ENCODE peak calls at places on chromosomes 5 and 9, in six cellular contexts. T, V, F, J, O and L are unnamed samples.

GRCh38 chr5:74954919-74955318 is 88.7 kb upstream of the FAM169A start:
- DNase-seq in T (peak; percentile 37), O (peak; percentile 54), F (no peak), J (no peak), V (no peak), L (no peak)

GRCh38 chr9:98860871-98861293 is 53.4 kb downstream of the GALNT12 start:
- DNase-seq in F (no peak), T (peak; percentile 77), J (peak; percentile 24), O (peak; percentile 93), V (peak; percentile 53), L (no peak)

GRCh38 chr9:134066923-134067851 is 639 bp downstream of the BRD3 start:
- DNase-seq in J (peak; percentile 44), V (peak; percentile 68), O (no peak), T (no peak), F (peak; percentile 65), L (peak; percentile 34)

GRCh38 chr5:119473241-119473640 is 20.9 kb downstream of the HSD17B4 start:
- DNase-seq in J (no peak), T (no peak), O (no peak), V (no peak), F (no peak), L (no peak)

GRCh38 chr5:112419050-112419595 is at the start of gene EPB41L4A:
- DNase-seq in O (no peak), F (peak; percentile 63), V (no peak), T (no peak), J (peak; percentile 76), L (peak; percentile 44)

GRCh38 chr5:91109634-91110033 is 273.5 kb downstream of the ARRDC3 start:
- DNase-seq in F (no peak), J (no peak), O (no peak), V (no peak), T (no peak), L (no peak)

GRCh38 chr9:124342402-124342945 is 72.8 kb downstream of the PSMB7 start:
- DNase-seq in J (no peak), F (no peak), O (no peak), T (no peak), V (no peak), L (no peak)

GRCh38 chr5:59221769-59222168 is 638.9 kb downstream of the RAB3C start:
- DNase-seq in O (no peak), F (no peak), J (no peak), T (no peak), V (no peak), L (no peak)

GRCh38 chr5:96714450-96714849 is 52.3 kb downstream of the CAST start:
- DNase-seq in V (no peak), F (no peak), O (no peak), T (no peak), J (no peak), L (no peak)

GRCh38 chr5:6714221-6715041 is 1.2 kb downstream of the TENT4A start:
- DNase-seq in J (peak; percentile 28), O (no peak), T (no peak), V (peak; percentile 60), F (peak; percentile 59), L (no peak)

GRCh38 chr9:129644902-129645301 is 3.0 kb upstream of the ASB6 start:
- DNase-seq in V (no peak), O (no peak), J (no peak), F (no peak), T (no peak), L (no peak)

GRCh38 chr5:61744690-61745619 is 412.9 kb downstream of the ZSWIM6 start:
- DNase-seq in F (no peak), V (no peak), J (no peak), O (no peak), T (no peak), L (no peak)

GRCh38 chr5:64534033-64534432 is 28.2 kb downstream of the RGS7BP start:
- DNase-seq in O (no peak), T (no peak), V (no peak), J (no peak), F (no peak), L (no peak)

GRCh38 chr5:76867827-76868693 is 18.2 kb downstream of the S100Z start:
- DNase-seq in F (peak; percentile 57), V (peak; percentile 91), J (peak; percentile 77), T (peak; percentile 47), O (peak; percentile 60), L (peak; percentile 71)

GRCh38 chr9:101387871-101388506 is 3.2 kb upstream of the BAAT start:
- DNase-seq in V (no peak), F (no peak), T (no peak), O (peak; percentile 41), J (no peak), L (no peak)

DNA sequence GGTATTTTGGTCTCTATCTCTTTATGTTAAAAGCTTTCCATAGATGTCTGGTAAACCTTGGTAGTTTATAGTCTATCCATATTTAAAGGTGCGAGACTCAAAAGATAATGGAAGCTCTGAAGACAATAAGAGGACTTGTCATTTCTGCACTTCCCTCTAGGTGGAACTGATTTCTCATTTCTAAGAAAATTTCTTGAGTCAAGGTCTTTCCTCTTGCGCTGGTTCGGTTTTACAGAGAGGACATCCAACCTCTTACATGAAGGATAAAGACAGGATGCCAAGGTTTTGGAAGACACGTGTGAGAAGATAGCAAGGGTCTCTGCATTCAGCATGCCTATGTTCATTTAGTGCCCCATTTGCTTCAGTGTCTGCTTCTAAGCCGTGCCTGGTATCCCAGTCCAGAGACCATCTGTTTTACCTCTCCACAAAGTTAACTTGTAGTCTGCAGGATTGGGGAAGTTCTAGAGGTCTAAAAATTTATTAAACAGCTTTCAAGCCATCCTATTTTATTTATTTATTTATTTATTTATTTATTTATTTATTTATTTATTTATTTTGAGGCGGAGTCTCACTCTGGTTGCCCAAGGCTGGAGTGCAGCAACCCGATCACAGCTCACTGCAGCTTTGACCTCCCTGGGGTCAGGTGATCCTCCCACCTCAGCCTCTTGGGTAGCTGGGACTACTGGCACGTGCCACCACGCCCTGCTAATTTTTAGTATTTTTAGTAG is 41.6 kb downstream of the KIAA1191 start:
- DNase-seq in F (no peak), V (no peak), O (no peak), T (no peak), J (no peak), L (no peak)
- TF ChIP-seq CTCF in F (no peak), V (peak; percentile 52), O (peak; percentile 29), T (peak; percentile 31), J (no peak), L (peak; percentile 33)

GRCh38 chr5:122907238-122907637 is 61.8 kb downstream of the SNX24 start:
- DNase-seq in J (no peak), T (no peak), V (no peak), O (peak; percentile 56), F (no peak), L (no peak)
- TF ChIP-seq CTCF in J (no peak), T (no peak), V (no peak), O (no peak), F (no peak), L (no peak)

GRCh38 chr9:109248133-109248581 is 72.7 kb downstream of the EPB41L4B start:
- DNase-seq in O (peak; percentile 4), T (no peak), J (no peak), F (no peak), V (no peak), L (no peak)

GRCh38 chr9:109251080-109251775 is 69.6 kb downstream of the EPB41L4B start:
- DNase-seq in T (no peak), O (peak; percentile 27), J (no peak), V (no peak), F (peak; percentile 62), L (no peak)

GRCh38 chr9:109250311-109250741 is 70.5 kb downstream of the EPB41L4B start:
- DNase-seq in O (no peak), F (no peak), V (no peak), T (no peak), J (no peak), L (no peak)

GRCh38 chr9:109250771-109251079 is 70.1 kb downstream of the EPB41L4B start:
- DNase-seq in V (no peak), F (no peak), O (no peak), T (no peak), J (no peak), L (no peak)

DNA sequence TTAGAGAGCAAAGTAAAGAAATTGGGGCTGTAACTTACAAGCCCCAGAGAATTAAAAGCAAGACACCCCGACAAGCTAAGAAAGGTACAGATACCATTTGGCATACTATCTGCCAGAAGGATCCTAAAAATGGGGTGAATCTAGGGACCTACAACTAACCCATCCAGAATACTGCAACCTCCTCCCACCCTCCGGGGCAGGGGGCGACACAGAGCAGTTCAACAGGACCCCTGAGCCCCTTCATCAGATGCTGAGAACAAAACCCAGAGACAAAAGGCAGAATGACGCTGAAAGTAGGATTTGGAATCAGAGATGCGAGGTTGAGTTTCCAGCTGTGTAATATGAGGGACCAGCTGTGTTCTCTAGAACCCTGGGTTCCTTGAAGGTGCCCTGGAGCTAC is 71.2 kb downstream of the EPB41L4B start:
- DNase-seq in F (no peak), V (peak; percentile 81), J (peak; percentile 25), T (no peak), O (no peak), L (no peak)
- TF ChIP-seq CTCF in F (no peak), V (peak; percentile 70), J (no peak), T (no peak), O (peak; percentile 27), L (no peak)

DNA sequence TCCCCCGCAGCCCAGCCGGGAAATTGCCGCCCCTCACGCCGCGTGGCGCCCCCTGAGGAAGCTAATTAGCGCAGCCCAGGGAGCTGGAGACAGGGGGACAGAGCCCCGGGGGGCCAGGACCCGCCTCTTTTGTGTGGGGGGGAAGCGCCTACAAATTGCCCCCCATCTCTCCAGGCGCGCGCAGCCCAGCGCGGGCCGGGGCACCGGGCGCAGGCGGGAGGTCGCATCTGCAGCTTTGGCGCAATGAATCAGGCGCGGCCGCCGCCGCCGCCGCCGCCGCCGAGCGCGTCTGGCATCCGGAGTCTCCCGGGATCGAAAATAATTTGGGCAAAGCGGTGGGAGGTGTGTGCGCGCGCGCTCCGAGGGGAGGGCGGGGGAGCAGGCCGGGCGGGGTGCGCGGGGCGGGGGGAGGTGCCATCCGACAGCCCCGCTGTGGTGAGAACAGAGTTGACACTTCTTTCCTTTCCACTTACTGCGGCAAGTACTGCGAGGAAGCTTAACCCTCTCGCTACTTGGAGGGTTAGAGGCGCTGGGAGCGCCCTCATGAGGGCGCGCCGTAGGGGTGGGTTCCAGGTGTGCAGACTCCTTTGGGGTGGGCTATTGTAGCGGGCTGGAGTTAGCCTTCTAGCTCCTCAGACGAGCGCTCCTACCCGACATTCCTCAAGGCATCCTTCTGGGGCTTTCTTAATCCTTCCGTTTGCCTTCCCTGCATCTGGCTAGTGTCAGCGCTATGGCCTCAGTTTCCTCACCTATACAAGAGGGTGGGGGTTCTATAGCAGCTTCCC is 63.1 kb downstream of the CXXC5 start:
- DNase-seq in O (no peak), V (peak; percentile 94), J (peak; percentile 57), T (no peak), F (no peak), L (peak; percentile 56)
- TF ChIP-seq CTCF in O (peak; percentile 52), V (peak; percentile 64), J (no peak), T (peak; percentile 18), F (no peak), L (peak; percentile 16)

GRCh38 chr9:8857330-8858249 is 1058.0 kb upstream of the DMAC1 start:
- DNase-seq in V (peak; percentile 86), F (peak; percentile 82), T (no peak), O (no peak), J (peak; percentile 52), L (peak; percentile 67)
- TF ChIP-seq CTCF in V (peak; percentile 18), F (no peak), T (no peak), O (no peak), J (no peak), L (peak; percentile 13)